ENCODE peak calls at places on chromosome 12, in four cellular contexts. F is A549; Z is stimulated activated CD4-positive, alpha-beta T cell treated with anti-CD3 and anti-CD28 coated beads, TNF-alpha, amount 100 ng/mL, for 4 hours; D is activated CD4-positive, alpha-beta T cell treated with anti-CD3 and anti-CD28 coated beads, Interleukin-2, amount 50 U/mL, for 4 hours. P is an unnamed sample.

GRCh38 chr12:89179983-89180382 is 172.3 kb downstream of the DUSP6 start:
- DNase-seq in F (peak; percentile 31), Z (no peak), D (no peak), P (no peak)

GRCh38 chr12:124277394-124278222 is 17.3 kb upstream of the RFLNA start:
- DNase-seq in F (no peak), Z (no peak), D (no peak), P (no peak)

GRCh38 chr12:113194971-113195391 is 9.5 kb downstream of the RITA1 start:
- DNase-seq in F (no peak), Z (no peak), D (no peak), P (no peak)

GRCh38 chr12:87812711-87813110 is 216.5 kb downstream of the C12orf50 start:
- DNase-seq in F (no peak), Z (no peak), D (no peak), P (no peak)

GRCh38 chr12:27709932-27710591 is 570 bp upstream of the MRPS35 start:
- DNase-seq in F (no peak), Z (no peak), D (no peak), P (no peak)

GRCh38 chr12:45244561-45245348 is 28.9 kb downstream of the ANO6 start:
- DNase-seq in F (no peak), Z (no peak), D (no peak), P (no peak)

GRCh38 chr12:64083285-64084210 is 138.5 kb downstream of the KICS2 start:
- DNase-seq in F (no peak), Z (no peak), D (no peak), P (no peak)

GRCh38 chr12:6494351-6494743 is 445 bp downstream of the NCAPD2 start:
- DNase-seq in F (no peak), Z (no peak), D (no peak), P (no peak)

GRCh38 chr12:92424338-92424737 is 278.5 kb upstream of the PLEKHG7 start:
- DNase-seq in F (no peak), Z (no peak), D (no peak), P (no peak)

GRCh38 chr12:93526786-93527428 is 45.6 kb upstream of the SOCS2 start:
- DNase-seq in F (peak; percentile 28), Z (no peak), D (no peak), P (no peak)

GRCh38 chr12:3641428-3641883 is 111.5 kb downstream of the CRACR2A start:
- DNase-seq in F (no peak), Z (no peak), D (no peak), P (no peak)

GRCh38 chr12:47846294-47846996 is 26.7 kb upstream of the HDAC7 start:
- DNase-seq in F (no peak), Z (no peak), D (no peak), P (no peak)

GRCh38 chr12:124399622-124400021 is 104.7 kb downstream of the RFLNA start:
- DNase-seq in F (peak; percentile 69), Z (no peak), D (no peak), P (peak; percentile 9)

GRCh38 chr12:133120385-133121191 is 9.5 kb downstream of the ZNF891 start:
- DNase-seq in F (no peak), Z (no peak), D (no peak), P (no peak)

GRCh38 chr12:12822886-12823285 is 9.7 kb downstream of the DDX47 start:
- DNase-seq in F (no peak), Z (no peak), D (no peak), P (no peak)

GRCh38 chr12:63400746-63401145 is 249.7 kb upstream of the AVPR1A start:
- DNase-seq in F (no peak), Z (no peak), D (no peak), P (no peak)

GRCh38 chr12:110269622-110270124 is 11.4 kb upstream of the ATP2A2 start:
- DNase-seq in F (peak; percentile 87), Z (no peak), D (no peak), P (no peak)

GRCh38 chr12:34106172-34106571 is 83.9 kb downstream of the ALG10 start:
- DNase-seq in F (no peak), Z (no peak), D (no peak), P (no peak)

GRCh38 chr12:109460538-109460937 is 16.6 kb downstream of the KCTD10 start:
- DNase-seq in F (no peak), Z (no peak), D (no peak), P (no peak)

GRCh38 chr12:40446385-40446784 is 221.6 kb downstream of the LRRK2 start:
- DNase-seq in F (peak; percentile 32), Z (no peak), D (no peak), P (no peak)

GRCh38 chr12:106192659-106193403 is 54.1 kb upstream of the NUAK1 start:
- DNase-seq in F (no peak), Z (no peak), D (no peak), P (no peak)

GRCh38 chr12:16542586-16542985 is 63.4 kb downstream of the LMO3 start:
- DNase-seq in F (no peak), Z (no peak), D (no peak), P (no peak)

GRCh38 chr12:13376627-13377373 is 180.3 kb downstream of the EMP1 start:
- DNase-seq in F (no peak), Z (no peak), D (no peak), P (no peak)